ENCODE peak calls at places on chromosomes 11 and 22, in eight cellular contexts. B, Q, A, J, E, X, K and D are unnamed samples.

GRCh38 chr22:29117799-29118477 is 45.1 kb downstream of the KREMEN1 start:
- ATAC-seq in X (no peak), J (no peak), E (no peak), Q (no peak), B (no peak), A (no peak), K (no peak), D (peak; percentile 46)

GRCh38 chr11:15175780-15176179 is 61.1 kb downstream of the INSC start:
- ATAC-seq in E (no peak), X (no peak), J (no peak), B (no peak), Q (no peak), K (no peak), A (no peak), D (no peak)

GRCh38 chr11:106765849-106766248 is 252.4 kb downstream of the GUCY1A2 start:
- ATAC-seq in Q (no peak), X (no peak), E (no peak), A (no peak), B (no peak), J (no peak), K (no peak), D (no peak)

GRCh38 chr11:14190992-14191773 is 167.8 kb downstream of the RRAS2 start:
- ATAC-seq in A (peak; percentile 63), B (no peak), X (peak; percentile 54), Q (peak; percentile 70), E (peak; percentile 80), J (no peak), K (no peak), D (peak; percentile 59)

GRCh38 chr11:116782728-116783127 is 5.1 kb downstream of the ZPR1 start:
- ATAC-seq in Q (no peak), K (no peak), A (no peak), X (no peak), J (peak; percentile 70), B (no peak), E (no peak), D (no peak)

GRCh38 chr11:125939081-125939521 is 6.7 kb upstream of the VSIG10L2 start:
- ATAC-seq in J (no peak), Q (no peak), X (no peak), K (no peak), E (no peak), B (no peak), A (no peak), D (no peak)

GRCh38 chr11:66042227-66043007 is 6.5 kb downstream of the GAL3ST3 start:
- ATAC-seq in B (no peak), Q (no peak), K (no peak), X (no peak), A (no peak), E (no peak), J (no peak), D (no peak)

GRCh38 chr11:120420572-120420971 is 84.4 kb downstream of the ARHGEF12 start:
- ATAC-seq in X (no peak), Q (no peak), E (no peak), B (no peak), J (no peak), K (no peak), A (no peak), D (no peak)

GRCh38 chr22:48721394-48721666 is 1106.3 kb downstream of the BRD1 start:
- ATAC-seq in E (no peak), K (no peak), B (no peak), Q (no peak), A (no peak), J (no peak), X (no peak), D (no peak)

GRCh38 chr11:20088368-20089260 is 71.7 kb downstream of the DBX1 start:
- ATAC-seq in A (no peak), B (no peak), J (peak; percentile 67), X (peak; percentile 19), K (no peak), E (no peak), Q (no peak), D (no peak)

GRCh38 chr11:15757299-15757698 is 599.0 kb downstream of the SOX6 start:
- ATAC-seq in A (no peak), B (no peak), J (peak; percentile 90), Q (no peak), E (no peak), K (no peak), X (no peak), D (no peak)

GRCh38 chr11:8910662-8911039 is 338 bp upstream of the AKIP1 start:
- ATAC-seq in X (peak; percentile 25), Q (peak; percentile 23), B (peak; percentile 47), K (peak; percentile 40), A (peak; percentile 8), E (peak; percentile 33), J (peak; percentile 26), D (peak; percentile 26)

GRCh38 chr11:8911040-8911823 is at the start of gene AKIP1:
- ATAC-seq in Q (peak; percentile 97), E (peak; percentile 95), A (peak; percentile 89), K (peak; percentile 94), X (peak; percentile 95), J (peak; percentile 88), B (peak; percentile 94), D (peak; percentile 94)

GRCh38 chr11:8917157-8917820 is 6.3 kb downstream of the AKIP1 start:
- ATAC-seq in E (peak; percentile 67), Q (peak; percentile 89), B (peak; percentile 80), X (no peak), A (peak; percentile 86), J (no peak), K (peak; percentile 84), D (peak; percentile 44)

GRCh38 chr11:8913961-8914660 is 3.1 kb downstream of the AKIP1 start:
- ATAC-seq in K (no peak), X (peak; percentile 16), A (peak; percentile 2), Q (no peak), J (peak; percentile 50), B (no peak), E (no peak), D (no peak)

DNA sequence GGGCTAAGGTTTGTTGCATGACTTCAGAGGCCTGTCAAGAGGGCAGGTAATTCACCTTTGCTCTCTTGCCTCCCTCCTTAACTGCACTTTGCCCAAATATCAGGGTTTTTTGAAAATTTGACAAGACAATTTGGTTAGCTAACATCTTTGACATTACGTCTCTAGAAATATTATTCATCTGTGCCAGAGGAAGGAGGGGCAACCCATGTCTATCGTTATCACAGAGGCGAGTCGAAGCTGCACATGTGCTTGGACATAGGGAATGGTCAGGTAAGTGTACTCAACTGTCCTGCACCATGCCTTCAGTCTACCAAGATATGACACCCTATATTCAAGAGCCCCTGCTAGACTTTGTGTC is 3.7 kb downstream of the AKIP1 start:
- ATAC-seq in K (no peak), E (no peak), B (no peak), A (no peak), Q (no peak), X (no peak), J (no peak), D (no peak)
- TF ChIP-seq CTCF in K (peak; percentile 44), E (no peak), B (no peak), A (no peak), Q (no peak), X (no peak), J (no peak), D (no peak)

DNA sequence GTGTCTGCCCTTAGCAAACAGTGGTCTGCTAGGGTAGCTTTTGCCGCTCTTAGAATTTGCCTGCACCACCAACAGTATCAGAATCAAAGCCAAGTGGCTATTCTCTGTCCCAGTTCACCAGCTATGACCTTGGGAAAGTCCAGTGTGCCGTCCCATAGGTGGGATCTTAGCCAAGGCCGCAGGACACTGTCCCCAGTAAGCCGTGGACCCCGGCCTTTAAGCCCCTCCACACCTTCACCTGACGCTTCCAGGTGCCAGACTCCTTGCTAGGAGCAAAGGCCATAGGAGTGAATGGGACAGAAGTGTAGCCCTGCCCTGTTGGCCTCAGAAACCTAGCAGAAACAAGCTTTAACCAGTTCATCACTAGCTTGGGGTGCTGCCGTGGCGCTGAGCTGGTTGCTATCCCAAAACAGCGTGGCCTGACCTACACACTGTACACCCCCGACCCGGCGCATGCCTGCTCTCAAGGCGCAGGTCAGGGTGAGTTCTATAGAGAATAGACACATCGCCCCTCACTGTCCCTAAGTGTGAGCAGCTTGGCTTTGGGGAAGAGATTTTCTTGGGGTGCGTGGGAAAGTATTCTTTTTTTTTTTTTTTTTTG is 4.5 kb downstream of the FADD start:
- ATAC-seq in Q (no peak), B (no peak), K (no peak), J (no peak), X (no peak), E (no peak), A (no peak), D (no peak)
- TF ChIP-seq POLR2AphosphoS5 in Q (no peak), B (no peak), K (no peak), J (no peak), X (no peak), E (no peak), A (no peak), D (no peak)

GRCh38 chr11:47005441-47005840 is 68.9 kb downstream of the CSTPP1 start:
- ATAC-seq in A (no peak), J (no peak), K (no peak), E (no peak), Q (no peak), X (no peak), B (no peak), D (no peak)

GRCh38 chr11:47003180-47003877 is 66.8 kb downstream of the CSTPP1 start:
- ATAC-seq in K (no peak), A (no peak), Q (no peak), B (no peak), X (peak; percentile 37), J (peak; percentile 32), E (no peak), D (no peak)

GRCh38 chr11:47002366-47002765 is 65.8 kb downstream of the CSTPP1 start:
- ATAC-seq in K (no peak), E (no peak), A (no peak), X (no peak), Q (no peak), B (no peak), J (no peak), D (no peak)

GRCh38 chr11:47001666-47002285 is 65.2 kb downstream of the CSTPP1 start:
- ATAC-seq in X (no peak), J (no peak), B (no peak), E (no peak), Q (no peak), K (no peak), A (no peak), D (no peak)

DNA sequence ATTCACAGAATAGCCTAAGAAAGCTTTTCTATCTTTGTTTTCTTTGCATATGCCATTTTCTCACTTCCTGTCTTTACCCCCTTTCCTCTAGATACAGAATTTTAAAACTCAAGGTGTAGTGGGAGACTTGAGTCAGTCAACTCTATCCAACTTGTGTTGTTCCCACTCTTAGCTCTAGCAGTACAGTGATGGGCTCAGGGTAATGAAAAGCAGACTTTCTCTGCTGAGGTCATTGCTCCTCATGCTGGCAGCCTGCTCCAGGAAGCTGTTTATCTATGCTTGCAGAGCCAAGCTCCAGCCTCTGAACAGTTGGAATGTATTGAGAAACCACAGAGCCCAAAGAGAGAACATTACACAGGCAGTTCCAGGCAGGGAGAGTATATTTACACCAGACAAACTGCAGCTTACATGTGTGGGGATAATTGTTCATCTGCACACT is 68.1 kb downstream of the CSTPP1 start:
- ATAC-seq in X (peak; percentile 98), K (peak; percentile 73), E (no peak), Q (peak; percentile 84), J (peak; percentile 63), A (no peak), B (peak; percentile 100), D (peak; percentile 98)
- H3K27ac ChIP-seq in X (peak overlapping the region; percentile 79), K (no peak overlapping the region), E (no peak overlapping the region), Q (no peak overlapping the region), J (peak overlapping the region; percentile 10), A (no peak overlapping the region), B (peak overlapping the region; percentile 53), D (peak overlapping the region; percentile 66)

DNA sequence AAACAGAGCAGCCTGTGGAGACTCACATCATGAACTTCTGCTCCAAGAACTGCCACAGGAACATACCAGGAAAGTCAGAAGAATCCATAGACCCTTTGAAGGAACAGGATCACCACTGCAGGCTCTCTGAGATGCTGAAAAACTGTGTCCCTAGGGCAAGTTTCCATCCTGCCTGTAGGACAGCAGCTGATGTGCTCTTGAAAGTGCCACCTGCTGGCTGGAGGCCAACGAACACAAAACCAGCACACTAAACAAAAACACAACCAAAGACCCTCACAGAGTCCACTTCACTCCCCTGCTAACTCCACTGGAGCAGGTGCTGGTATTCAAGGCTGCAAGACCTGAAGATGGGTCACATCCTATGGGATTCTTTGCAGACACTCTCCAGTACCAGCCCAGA is 12.0 kb upstream of the NXPE1 start:
- ATAC-seq in K (no peak), Q (no peak), J (no peak), A (no peak), B (no peak), E (no peak), X (no peak), D (no peak)
- TF ChIP-seq CTCF in K (no peak), Q (no peak), J (no peak), A (peak; percentile 57), B (peak; percentile 31), E (no peak), X (no peak), D (no peak)